ENCODE peak calls at places on chromosomes 16 and 17, in five cellular contexts. B is H9, R is mesendoderm, U is neuronal stem cell, W is IMR-90. O is an unnamed sample.

GRCh38 chr16:19874026-19874425 is 10.6 kb downstream of the GPRC5B start:
- DNase-seq in B (no peak), R (no peak), U (no peak), W (no peak), O (no peak)

GRCh38 chr16:21242756-21243155 is 9.3 kb downstream of the ANKS4B start:
- DNase-seq in B (no peak), R (no peak), U (no peak), W (no peak), O (no peak)

GRCh38 chr17:36501963-36502362 is 15.5 kb downstream of the ZNHIT3 start:
- DNase-seq in B (peak; percentile 23), R (no peak), U (no peak), W (no peak), O (no peak)

GRCh38 chr17:38451840-38452529 is 23.7 kb downstream of the ARHGAP23 start:
- DNase-seq in B (peak; percentile 97), R (peak; percentile 97), U (no peak), W (peak; percentile 94), O (peak; percentile 94)

GRCh38 chr16:23105309-23105708 is 43.9 kb downstream of the USP31 start:
- DNase-seq in B (no peak), R (no peak), U (no peak), W (no peak), O (no peak)

GRCh38 chr17:68820825-68821481 is 134.2 kb downstream of the ABCA8 start:
- DNase-seq in B (no peak), R (peak; percentile 52), U (no peak), W (no peak), O (peak; percentile 59)

GRCh38 chr16:87115646-87116045 is 201.5 kb downstream of the C16orf95 start:
- DNase-seq in B (no peak), R (no peak), U (no peak), W (no peak), O (no peak)

GRCh38 chr17:67016039-67016762 is 28.2 kb upstream of the CACNG1 start:
- DNase-seq in B (peak; percentile 95), R (peak; percentile 73), U (no peak), W (no peak), O (no peak)

GRCh38 chr17:37726891-37727780 is 17.7 kb downstream of the HNF1B start:
- DNase-seq in B (no peak), R (no peak), U (no peak), W (no peak), O (no peak)

GRCh38 chr16:12413393-12413792 is 390.3 kb downstream of the CPPED1 start:
- DNase-seq in B (no peak), R (peak; percentile 13), U (no peak), W (no peak), O (no peak)

GRCh38 chr17:80036715-80037477 is 454 bp downstream of the CCDC40 start:
- DNase-seq in B (peak; percentile 82), R (peak; percentile 90), U (peak; percentile 87), W (no peak), O (peak; percentile 75)

GRCh38 chr17:82175166-82175565 is 37.5 kb downstream of the CCDC57 start:
- DNase-seq in B (peak; percentile 50), R (peak; percentile 80), U (no peak), W (no peak), O (no peak)

GRCh38 chr17:67151717-67152116 is 93.3 kb downstream of the HELZ start:
- DNase-seq in B (no peak), R (no peak), U (no peak), W (peak; percentile 81), O (no peak)

GRCh38 chr17:59093702-59094231 is 12.9 kb downstream of the TRIM37 start:
- DNase-seq in B (no peak), R (no peak), U (no peak), W (peak; percentile 97), O (peak; percentile 97)

GRCh38 chr16:66193543-66194229 is 172.8 kb upstream of the CDH5 start:
- DNase-seq in B (no peak), R (no peak), U (no peak), W (no peak), O (no peak)

GRCh38 chr17:66149562-66149961 is 42.4 kb downstream of the CEP112 start:
- DNase-seq in B (no peak), R (no peak), U (no peak), W (no peak), O (no peak)

GRCh38 chr17:71455219-71455618 is 665.6 kb upstream of the SOX9 start:
- DNase-seq in B (no peak), R (no peak), U (no peak), W (no peak), O (no peak)

GRCh38 chr17:82598256-82599011 is 49.8 kb downstream of the WDR45B start:
- DNase-seq in B (no peak), R (no peak), U (no peak), W (peak; percentile 56), O (peak; percentile 42)

GRCh38 chr16:14364386-14365199 is 265.5 kb downstream of the PARN start:
- DNase-seq in B (no peak), R (no peak), U (no peak), W (peak; percentile 89), O (peak; percentile 65)

DNA sequence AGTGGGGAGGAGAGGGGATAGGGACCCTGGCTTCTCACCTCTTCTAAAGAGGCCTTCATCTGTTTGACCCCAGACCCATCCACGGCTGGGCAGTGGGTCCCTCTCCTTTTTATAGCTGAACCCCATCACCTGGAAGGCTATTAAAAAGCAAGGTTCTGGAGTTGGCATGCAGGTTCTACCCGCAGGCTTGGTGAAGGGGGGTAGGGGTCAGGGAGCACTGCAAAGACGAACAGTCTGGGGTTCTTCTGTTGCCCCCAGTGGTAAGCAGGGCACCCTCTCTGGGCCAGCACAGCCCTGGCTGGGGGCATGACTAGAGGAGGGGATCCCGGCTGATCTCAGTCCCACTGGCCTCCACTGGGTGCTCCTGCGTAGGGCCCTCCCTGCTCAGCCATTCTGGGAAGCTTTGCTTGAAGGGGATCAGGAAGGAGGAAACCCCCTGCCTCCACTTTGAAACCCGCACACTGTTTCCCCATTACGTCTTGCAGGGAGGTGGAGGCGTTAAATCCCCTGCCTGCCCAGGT is 13.6 kb downstream of the CMIP start:
- DNase-seq in B (no peak), R (no peak), U (no peak), W (no peak), O (no peak)
- H3K79me1 ChIP-seq in B (no peaks in the 10 kb centered on the region), R (peaks cover 72% of the 10 kb centered on the region), U (peaks cover 13% of the 10 kb centered on the region), W (peaks cover 58% of the 10 kb centered on the region), O (peaks cover 63% of the 10 kb centered on the region)

DNA sequence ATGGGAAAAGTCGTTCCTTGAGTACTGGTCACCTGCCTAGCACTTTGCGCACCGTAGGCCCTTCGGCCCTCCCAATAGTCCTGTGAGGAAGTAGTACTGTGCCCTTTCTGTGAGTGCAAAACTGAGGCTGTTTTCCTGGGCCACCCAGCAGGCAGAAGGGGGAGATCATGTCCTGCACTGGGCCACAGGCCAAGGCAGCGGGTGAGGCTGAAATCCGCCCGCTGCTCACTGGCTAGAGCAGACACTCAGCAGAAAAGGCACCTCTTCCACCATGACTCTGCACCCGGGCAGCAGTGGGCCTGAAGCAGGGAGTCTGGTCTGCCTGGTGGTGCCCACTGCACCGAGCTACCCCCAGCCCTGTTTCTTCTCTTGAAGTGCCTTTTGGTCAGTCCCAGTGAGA is 20.2 kb downstream of the METTL22 start:
- DNase-seq in B (no peak), R (no peak), U (no peak), W (no peak), O (no peak)
- H2BK5ac ChIP-seq in B (no peak overlapping the region), R (no peak overlapping the region), U (no peak overlapping the region), W (no peak overlapping the region), O (no peak overlapping the region)

DNA sequence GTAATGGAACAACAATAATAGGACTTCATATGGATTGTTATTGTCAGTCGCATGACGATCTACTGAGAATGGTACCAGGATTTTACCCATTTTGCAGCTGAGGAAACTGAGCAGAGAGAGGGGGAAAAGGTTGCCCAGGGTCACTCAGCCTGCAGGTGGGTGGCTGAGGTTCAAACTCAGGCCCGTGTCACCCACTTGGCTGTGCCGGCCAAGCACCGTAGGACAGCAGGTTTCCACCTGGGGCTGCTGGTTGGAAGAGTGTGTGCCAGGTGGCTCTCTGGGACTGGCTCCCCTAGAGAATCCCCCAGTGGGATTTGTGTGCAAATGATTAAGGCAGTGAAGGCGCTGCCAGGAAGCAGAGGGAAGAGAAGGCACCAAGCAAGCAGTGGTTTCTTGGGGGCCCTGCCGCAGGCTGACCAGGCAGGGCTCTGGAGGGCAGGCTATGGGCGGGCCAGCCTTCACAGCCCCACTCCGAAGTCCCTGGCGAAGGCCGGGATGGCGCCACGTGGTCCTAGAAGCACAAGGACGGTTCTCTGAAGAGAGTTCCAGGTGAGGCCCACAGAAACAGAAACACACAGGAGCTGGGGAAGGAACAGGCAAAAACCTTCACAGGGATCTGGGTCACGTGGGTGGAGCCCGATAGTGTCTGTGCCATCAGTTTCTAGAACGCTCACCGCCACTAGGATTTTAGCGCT is 163.5 kb downstream of the IRF8 start:
- DNase-seq in B (no peak), R (no peak), U (no peak), W (no peak), O (no peak)
- H3K79me1 ChIP-seq in B (no peaks in the 10 kb centered on the region), R (no peaks in the 10 kb centered on the region), U (peaks cover 2% of the 10 kb centered on the region), W (no peaks in the 10 kb centered on the region), O (no peaks in the 10 kb centered on the region)

GRCh38 chr17:75513667-75514052 is 1.7 kb downstream of the CASKIN2 start:
- DNase-seq in B (no peak), R (no peak), U (no peak), W (no peak), O (no peak)

GRCh38 chr17:75515523-75516254 is at the start of gene CASKIN2:
- DNase-seq in B (peak; percentile 98), R (peak; percentile 94), U (peak; percentile 95), W (peak; percentile 86), O (peak; percentile 89)

GRCh38 chr17:75514299-75515228 is 773 bp downstream of the CASKIN2 start:
- DNase-seq in B (no peak), R (peak; percentile 37), U (peak; percentile 52), W (peak; percentile 23), O (peak; percentile 39)

GRCh38 chr17:75516255-75516618 is at the start of gene TSEN54:
- DNase-seq in B (peak; percentile 95), R (peak; percentile 90), U (peak; percentile 79), W (peak; percentile 79), O (peak; percentile 90)

GRCh38 chr17:75515229-75515522 is 161 bp downstream of the CASKIN2 start:
- DNase-seq in B (no peak), R (no peak), U (no peak), W (no peak), O (no peak)
- H2BK5ac ChIP-seq in B (no peak overlapping the region), R (no peak overlapping the region), U (peak overlapping the region; percentile 99), W (peak overlapping the region; percentile 65), O (peak overlapping the region; percentile 59)

GRCh38 chr16:70694088-70694487 is 8.2 kb upstream of the MTSS2 start:
- DNase-seq in B (peak; percentile 81), R (peak; percentile 98), U (no peak), W (peak; percentile 78), O (peak; percentile 75)
- H3K79me1 ChIP-seq in B (no peaks in the 10 kb centered on the region), R (no peaks in the 10 kb centered on the region), U (peaks cover 4% of the 10 kb centered on the region), W (peaks cover 3% of the 10 kb centered on the region), O (no peaks in the 10 kb centered on the region)

GRCh38 chr17:47692895-47693666 is 880 bp upstream of the TBKBP1 start:
- DNase-seq in B (peak; percentile 60), R (peak; percentile 68), U (no peak), W (no peak), O (peak; percentile 29)
- H2BK5ac ChIP-seq in B (no peak overlapping the region), R (peak overlapping the region; percentile 5), U (peak overlapping the region; percentile 71), W (no peak overlapping the region), O (no peak overlapping the region)

O was measured in mesenchymal stem cell.